ENCODE peak calls at places on chromosomes 12 and 14, in five cellular contexts. G is heart left ventricle, L is PC-3, A is esophagus squamous epithelium, U is pancreas. H is an unnamed sample.

GRCh38 chr14:106842687-106843086 is 1316.3 kb downstream of the TMEM121 start:
- DNase-seq in U (peak; percentile 44), A (no peak), G (no peak), L (peak; percentile 34), H (peak; percentile 31)

GRCh38 chr12:12901158-12901791 is 9.9 kb downstream of the GPRC5A start:
- DNase-seq in G (no peak), A (no peak), L (peak; percentile 80), U (no peak), H (peak; percentile 60)

GRCh38 chr14:86015916-86016315 is 486.0 kb downstream of the FLRT2 start:
- DNase-seq in L (peak; percentile 8), G (no peak), U (no peak), A (no peak), H (no peak)

GRCh38 chr12:49647280-49647679 is 23.9 kb downstream of the PRPF40B start:
- DNase-seq in G (no peak), U (no peak), A (no peak), L (no peak), H (no peak)

GRCh38 chr12:101204598-101205304 is 5.3 kb downstream of the SLC5A8 start:
- DNase-seq in U (no peak), L (peak; percentile 7), G (no peak), A (no peak), H (peak; percentile 2)

GRCh38 chr14:20008156-20008555 is 6.2 kb downstream of the OR4Q2 start:
- DNase-seq in U (no peak), A (no peak), G (no peak), L (no peak), H (no peak)

GRCh38 chr12:79174656-79175055 is 310.1 kb downstream of the SYT1 start:
- DNase-seq in A (no peak), G (no peak), L (peak; percentile 70), U (no peak), H (no peak)

GRCh38 chr12:113292091-113292490 is 42.8 kb downstream of the SLC8B1 start:
- DNase-seq in L (no peak), A (no peak), G (no peak), U (no peak), H (no peak)

GRCh38 chr12:112900298-112901145 is 6.2 kb upstream of the OAS1 start:
- DNase-seq in U (no peak), A (no peak), L (peak; percentile 74), G (no peak), H (peak; percentile 34)

GRCh38 chr14:42665083-42665482 is 1058.4 kb downstream of the LRFN5 start:
- DNase-seq in L (peak; percentile 11), U (no peak), A (no peak), G (no peak), H (no peak)

GRCh38 chr14:75315143-75315542 is 36.5 kb downstream of the FOS start:
- DNase-seq in L (peak; percentile 69), A (no peak), U (no peak), G (no peak), H (peak; percentile 60)

GRCh38 chr12:645563-646071 is 17.6 kb downstream of the NINJ2 start:
- DNase-seq in L (peak; percentile 46), U (no peak), G (no peak), A (no peak), H (peak; percentile 74)

GRCh38 chr12:31020385-31021166 is 53.1 kb upstream of the DDX11 start:
- DNase-seq in L (no peak), A (no peak), U (no peak), G (no peak), H (no peak)

DNA sequence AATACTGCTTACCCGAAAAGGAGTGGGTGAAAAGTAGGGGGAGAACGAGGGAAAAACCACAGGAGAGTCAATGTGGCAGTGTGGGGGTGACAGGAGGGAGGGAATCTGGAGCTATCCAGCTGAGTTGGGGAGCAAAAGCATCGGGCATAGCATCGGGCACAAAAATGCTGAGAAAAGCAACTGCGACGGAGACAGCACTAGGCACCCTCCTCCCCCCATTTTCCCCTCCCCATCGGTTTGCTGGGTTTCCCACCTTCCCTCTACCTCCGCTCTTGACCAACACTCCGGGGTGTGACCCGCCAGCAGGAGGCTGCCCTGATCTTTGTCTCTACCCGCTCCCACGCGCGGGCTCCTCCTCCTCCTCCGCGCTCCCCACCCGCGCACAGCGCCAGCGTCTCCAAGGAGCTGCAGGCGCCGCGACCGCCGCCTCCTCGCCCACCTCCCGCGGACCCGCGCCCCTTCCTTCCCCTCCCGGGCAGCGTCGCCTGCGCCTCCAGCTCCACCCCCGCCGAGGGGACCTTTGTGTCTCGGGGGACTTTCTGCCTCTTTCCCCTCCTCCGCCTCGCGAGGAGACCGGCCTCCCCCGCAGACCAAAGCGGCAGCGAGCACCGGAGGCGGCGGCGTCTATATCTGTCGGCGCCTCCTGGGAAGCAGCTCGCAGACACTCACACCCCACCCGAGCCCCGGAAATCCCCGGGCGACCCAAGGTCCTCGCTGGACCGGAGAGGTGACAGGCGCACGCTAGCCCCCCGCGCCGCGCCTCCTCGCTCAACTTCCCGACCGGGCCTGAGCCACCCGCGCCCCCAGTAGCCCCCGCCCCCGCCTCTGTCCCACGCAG is 939 bp downstream of the CDK17 start:
- DNase-seq in U (peak; percentile 57), G (peak; percentile 91), L (peak; percentile 52), A (peak; percentile 47), H (peak; percentile 70)
- TF ChIP-seq CTCF in U (no peak), G (peak; percentile 22), L (peak; percentile 43), A (peak; percentile 48), H (no peak)

DNA sequence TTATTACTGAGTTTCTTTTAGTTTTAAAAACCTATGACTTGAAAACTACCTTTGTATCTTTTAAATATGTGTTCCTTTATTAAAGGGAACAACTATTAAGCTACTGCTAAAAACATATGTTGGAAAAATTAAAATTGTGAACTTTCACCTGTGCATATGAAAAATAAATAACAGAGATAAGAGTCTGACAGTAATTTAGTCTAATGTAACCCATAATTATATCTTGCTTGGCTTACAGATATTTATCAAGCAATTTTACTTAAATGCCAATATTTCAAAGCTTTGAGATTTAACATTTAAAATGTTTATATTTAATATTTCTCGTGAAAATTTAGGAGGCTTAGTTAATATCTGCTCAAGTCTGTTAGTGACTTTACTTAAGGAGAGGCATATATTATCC is 309.8 kb downstream of the CCER1 start:
- DNase-seq in U (no peak), L (no peak), A (no peak), G (no peak), H (no peak)
- H3K27me3 ChIP-seq in U (no peaks in the 10 kb centered on the region), L (no peaks in the 10 kb centered on the region), A (no peaks in the 10 kb centered on the region), G (no peaks in the 10 kb centered on the region), H (no peaks in the 10 kb centered on the region)

GRCh38 chr12:4826909-4827308 is 82.8 kb upstream of the KCNA1 start:
- DNase-seq in L (no peak), A (no peak), U (no peak), G (no peak), H (no peak)

GRCh38 chr12:4830568-4830967 is 79.1 kb upstream of the KCNA1 start:
- DNase-seq in A (no peak), L (no peak), U (no peak), G (no peak), H (no peak)

GRCh38 chr12:4828176-4828575 is 81.5 kb upstream of the KCNA1 start:
- DNase-seq in G (no peak), U (no peak), A (no peak), L (no peak), H (no peak)

GRCh38 chr12:4829161-4829792 is 80.4 kb upstream of the KCNA1 start:
- DNase-seq in U (no peak), L (no peak), A (no peak), G (no peak), H (no peak)

GRCh38 chr12:4829793-4830162 is 79.9 kb upstream of the KCNA1 start:
- DNase-seq in U (no peak), L (no peak), G (no peak), A (no peak), H (no peak)
- H3K4me3 ChIP-seq in U (no peak overlapping the region), L (no peak overlapping the region), G (no peak overlapping the region), A (no peak overlapping the region), H (no peak overlapping the region)

GRCh38 chr12:17802657-17803641 is 287.0 kb downstream of the RERGL start:
- DNase-seq in L (peak; percentile 26), G (no peak), U (no peak), A (no peak), H (no peak)
- TF ChIP-seq CTCF in L (peak; percentile 29), G (no peak), U (no peak), A (no peak), H (no peak)

GRCh38 chr14:22412936-22413411 is 176.1 kb downstream of the DAD1 start:
- DNase-seq in G (no peak), L (no peak), A (no peak), U (no peak), H (no peak)
- H3K27me3 ChIP-seq in G (no peaks in the 10 kb centered on the region), L (no peaks in the 10 kb centered on the region), A (peaks cover 4% of the 10 kb centered on the region), U (no peaks in the 10 kb centered on the region), H (no peaks in the 10 kb centered on the region)

DNA sequence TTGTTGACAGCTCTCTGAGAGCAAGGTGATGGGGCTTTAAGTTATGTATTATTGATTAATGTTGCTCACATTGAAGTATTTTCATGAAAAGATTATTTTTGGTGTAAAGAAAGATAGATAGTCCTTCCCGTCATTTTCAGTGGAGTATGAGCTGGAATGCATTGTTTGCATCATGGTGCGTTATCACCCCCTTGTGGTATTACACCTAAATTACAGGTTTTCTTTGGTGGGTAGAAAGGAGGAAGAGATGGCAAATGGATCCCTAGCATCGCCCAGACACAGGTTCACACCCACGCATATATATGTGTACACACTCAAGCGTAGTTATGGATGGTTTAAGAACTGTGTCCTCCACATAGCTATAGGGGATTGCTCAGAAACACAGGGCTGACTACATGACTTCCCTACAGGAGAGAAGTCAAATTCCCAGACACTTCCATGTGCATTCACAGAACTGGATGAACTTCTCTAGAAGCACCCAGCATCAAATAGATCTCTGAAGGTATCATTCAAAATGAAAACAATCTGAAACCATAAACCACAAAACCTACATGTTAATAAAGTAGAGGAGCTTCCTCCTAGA is 14.4 kb upstream of the SERPINA10 start:
- DNase-seq in A (no peak), U (no peak), G (no peak), L (peak; percentile 31), H (no peak)
- H3K4me3 ChIP-seq in A (no peak overlapping the region), U (no peak overlapping the region), G (no peak overlapping the region), L (no peak overlapping the region), H (no peak overlapping the region)

H was measured in adrenal gland.